ENCODE peak calls at places on chromosome X, in eight cellular contexts. One of them, this sample, is unnamed.

GRCh38 chrX:72569786-72570185 is 2.9 kb downstream of the HDAC8 start:
- DNase-seq in WERI-Rb-1: no peak
- DNase-seq in brain microvascular endothelial cell: peak
- DNase-seq in CD8-positive, alpha-beta memory T cell: no peak
- DNase-seq in OCI-LY7: no peak
- DNase-seq in PC-9: no peak
- DNase-seq in breast epithelium: no peak
- DNase-seq in H9: no peak
- DNase-seq in this sample: peak

GRCh38 chrX:13319953-13320352 is at the start of gene ATXN3L:
- DNase-seq in WERI-Rb-1: no peak
- DNase-seq in brain microvascular endothelial cell: no peak
- DNase-seq in CD8-positive, alpha-beta memory T cell: no peak
- DNase-seq in OCI-LY7: no peak
- DNase-seq in PC-9: no peak
- DNase-seq in breast epithelium: no peak
- DNase-seq in H9: no peak
- DNase-seq in this sample: no peak

GRCh38 chrX:129678881-129679195 is 24.1 kb upstream of the APLN start:
- DNase-seq in WERI-Rb-1: no peak
- DNase-seq in brain microvascular endothelial cell: no peak
- DNase-seq in CD8-positive, alpha-beta memory T cell: no peak
- DNase-seq in OCI-LY7: no peak
- DNase-seq in PC-9: no peak
- DNase-seq in breast epithelium: no peak
- DNase-seq in H9: no peak
- DNase-seq in this sample: peak

GRCh38 chrX:21972721-21973120 is 32.2 kb downstream of the SMS start:
- DNase-seq in WERI-Rb-1: no peak
- DNase-seq in brain microvascular endothelial cell: peak
- DNase-seq in CD8-positive, alpha-beta memory T cell: peak
- DNase-seq in OCI-LY7: no peak
- DNase-seq in PC-9: peak
- DNase-seq in breast epithelium: no peak
- DNase-seq in H9: no peak
- DNase-seq in this sample: peak

GRCh38 chrX:152637649-152638442 is at the start of gene GABRQ:
- DNase-seq in WERI-Rb-1: peak
- DNase-seq in brain microvascular endothelial cell: peak
- DNase-seq in CD8-positive, alpha-beta memory T cell: no peak
- DNase-seq in OCI-LY7: no peak
- DNase-seq in PC-9: no peak
- DNase-seq in breast epithelium: no peak
- DNase-seq in H9: peak
- DNase-seq in this sample: no peak

GRCh38 chrX:153951683-153952372 is 7.4 kb upstream of the RENBP start:
- DNase-seq in WERI-Rb-1: no peak
- DNase-seq in brain microvascular endothelial cell: no peak
- DNase-seq in CD8-positive, alpha-beta memory T cell: no peak
- DNase-seq in OCI-LY7: no peak
- DNase-seq in PC-9: no peak
- DNase-seq in breast epithelium: no peak
- DNase-seq in H9: no peak
- DNase-seq in this sample: no peak

GRCh38 chrX:120664081-120664480 is 34.2 kb upstream of the C1GALT1C1 start:
- DNase-seq in WERI-Rb-1: no peak
- DNase-seq in brain microvascular endothelial cell: no peak
- DNase-seq in CD8-positive, alpha-beta memory T cell: no peak
- DNase-seq in OCI-LY7: peak
- DNase-seq in PC-9: no peak
- DNase-seq in breast epithelium: no peak
- DNase-seq in H9: no peak
- DNase-seq in this sample: peak

GRCh38 chrX:24241822-24242648 is 71.8 kb downstream of the SUPT20HL2 start:
- DNase-seq in WERI-Rb-1: no peak
- DNase-seq in brain microvascular endothelial cell: peak
- DNase-seq in CD8-positive, alpha-beta memory T cell: no peak
- DNase-seq in OCI-LY7: peak
- DNase-seq in PC-9: no peak
- DNase-seq in breast epithelium: no peak
- DNase-seq in H9: no peak
- DNase-seq in this sample: peak

GRCh38 chrX:131741103-131741581 is 197.3 kb downstream of the OR13H1 start:
- DNase-seq in WERI-Rb-1: peak
- DNase-seq in brain microvascular endothelial cell: peak
- DNase-seq in CD8-positive, alpha-beta memory T cell: no peak
- DNase-seq in OCI-LY7: no peak
- DNase-seq in PC-9: no peak
- DNase-seq in breast epithelium: no peak
- DNase-seq in H9: no peak
- DNase-seq in this sample: no peak

GRCh38 chrX:136220535-136220934 is 30.7 kb downstream of the MAP7D3 start:
- DNase-seq in WERI-Rb-1: no peak
- DNase-seq in brain microvascular endothelial cell: no peak
- DNase-seq in CD8-positive, alpha-beta memory T cell: no peak
- DNase-seq in OCI-LY7: no peak
- DNase-seq in PC-9: no peak
- DNase-seq in breast epithelium: no peak
- DNase-seq in H9: no peak
- DNase-seq in this sample: peak

GRCh38 chrX:97639526-97639925 is 755.8 kb downstream of the RPA4 start:
- DNase-seq in WERI-Rb-1: peak
- DNase-seq in brain microvascular endothelial cell: no peak
- DNase-seq in CD8-positive, alpha-beta memory T cell: no peak
- DNase-seq in OCI-LY7: no peak
- DNase-seq in PC-9: no peak
- DNase-seq in breast epithelium: no peak
- DNase-seq in H9: peak
- DNase-seq in this sample: no peak

GRCh38 chrX:97898798-97899197 is 1015.1 kb downstream of the RPA4 start:
- DNase-seq in WERI-Rb-1: no peak
- DNase-seq in brain microvascular endothelial cell: no peak
- DNase-seq in CD8-positive, alpha-beta memory T cell: no peak
- DNase-seq in OCI-LY7: no peak
- DNase-seq in PC-9: no peak
- DNase-seq in breast epithelium: no peak
- DNase-seq in H9: no peak
- DNase-seq in this sample: no peak

DNA sequence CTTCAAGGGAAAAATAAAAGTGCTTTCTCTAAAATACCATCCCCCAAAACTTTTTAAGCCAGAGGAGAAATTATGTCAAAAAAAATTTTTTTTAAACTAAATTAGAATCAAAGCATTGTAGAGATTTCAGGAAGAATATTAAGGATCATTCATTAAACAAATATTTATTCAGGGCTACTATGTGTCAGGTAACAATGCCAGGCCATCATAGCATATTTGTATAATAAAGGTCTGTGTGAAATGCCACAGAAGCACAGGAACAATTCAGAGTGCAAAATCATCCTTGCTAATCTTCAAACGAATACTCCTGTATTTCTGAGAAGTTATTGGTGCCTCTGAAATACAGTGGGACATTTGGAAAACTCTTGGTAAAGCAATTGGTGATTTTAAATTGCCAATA is 2.0 kb downstream of the CCDC160 start:
- DNase-seq in WERI-Rb-1: no peak
- DNase-seq in brain microvascular endothelial cell: no peak
- DNase-seq in CD8-positive, alpha-beta memory T cell: no peak
- DNase-seq in OCI-LY7: no peak
- DNase-seq in PC-9: no peak
- DNase-seq in breast epithelium: no peak
- DNase-seq in H9: no peak
- DNase-seq in this sample: peak
- H3K27ac ChIP-seq in WERI-Rb-1: no peak
- H3K27ac ChIP-seq in brain microvascular endothelial cell: no peak
- H3K27ac ChIP-seq in CD8-positive, alpha-beta memory T cell: no peak
- H3K27ac ChIP-seq in OCI-LY7: no peak
- H3K27ac ChIP-seq in PC-9: peak
- H3K27ac ChIP-seq in breast epithelium: no peak
- H3K27ac ChIP-seq in H9: no peak
- H3K27ac ChIP-seq in this sample: peak

GRCh38 chrX:56728321-56728720 is 722 bp upstream of the NBDY start:
- DNase-seq in WERI-Rb-1: no peak
- DNase-seq in brain microvascular endothelial cell: no peak
- DNase-seq in CD8-positive, alpha-beta memory T cell: no peak
- DNase-seq in OCI-LY7: peak
- DNase-seq in PC-9: no peak
- DNase-seq in breast epithelium: no peak
- DNase-seq in H9: no peak
- DNase-seq in this sample: peak
- H3K27ac ChIP-seq in WERI-Rb-1: no peak
- H3K27ac ChIP-seq in brain microvascular endothelial cell: no peak
- H3K27ac ChIP-seq in CD8-positive, alpha-beta memory T cell: no peak
- H3K27ac ChIP-seq in OCI-LY7: no peak
- H3K27ac ChIP-seq in PC-9: no peak
- H3K27ac ChIP-seq in breast epithelium: no peak
- H3K27ac ChIP-seq in H9: no peak
- H3K27ac ChIP-seq in this sample: no peak

DNA sequence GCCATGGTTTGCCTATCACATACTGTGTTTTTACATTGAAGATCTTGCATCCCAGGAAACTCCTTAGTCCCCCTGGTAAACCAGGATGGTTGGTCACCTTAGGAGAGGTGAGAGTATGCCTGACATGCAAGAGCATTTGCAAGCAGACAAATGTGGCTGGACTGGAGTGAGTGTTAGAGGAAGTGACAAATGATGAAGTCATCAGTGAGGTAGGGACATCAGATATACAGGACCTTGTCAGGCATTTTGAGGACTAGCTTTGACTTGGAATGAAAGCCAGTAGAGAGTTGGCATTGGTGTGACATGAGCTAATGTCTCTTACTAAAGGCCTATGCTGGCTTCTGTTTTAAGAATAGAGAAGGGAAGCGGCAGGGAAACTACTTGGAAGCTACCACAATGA is 124.9 kb downstream of the FRMPD4 start:
- DNase-seq in WERI-Rb-1: no peak
- DNase-seq in brain microvascular endothelial cell: no peak
- DNase-seq in CD8-positive, alpha-beta memory T cell: no peak
- DNase-seq in OCI-LY7: no peak
- DNase-seq in PC-9: no peak
- DNase-seq in breast epithelium: no peak
- DNase-seq in H9: no peak
- DNase-seq in this sample: peak
- H3K27ac ChIP-seq in WERI-Rb-1: no peak
- H3K27ac ChIP-seq in brain microvascular endothelial cell: no peak
- H3K27ac ChIP-seq in CD8-positive, alpha-beta memory T cell: no peak
- H3K27ac ChIP-seq in OCI-LY7: no peak
- H3K27ac ChIP-seq in PC-9: no peak
- H3K27ac ChIP-seq in breast epithelium: no peak
- H3K27ac ChIP-seq in H9: no peak
- H3K27ac ChIP-seq in this sample: no peak

DNA sequence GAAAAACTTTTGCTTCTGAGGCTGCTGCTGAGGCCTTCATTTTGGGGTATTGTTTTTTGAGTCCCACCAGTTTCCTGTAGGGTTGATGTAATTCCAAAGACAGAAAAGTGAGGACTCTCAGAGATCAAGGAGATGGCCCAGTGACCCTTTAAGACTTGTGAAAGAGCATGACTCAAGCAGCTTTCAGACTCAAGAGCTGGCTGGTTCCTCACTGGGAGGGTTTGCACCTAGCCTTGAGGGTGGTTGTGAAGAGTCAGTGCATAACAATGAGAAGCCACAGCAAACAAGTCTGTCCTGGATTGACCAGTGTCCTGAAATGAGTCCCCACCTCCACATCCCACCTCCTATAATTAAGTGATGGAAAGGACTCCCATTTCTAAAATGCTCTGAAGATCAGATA is 89.2 kb downstream of the NHS start:
- DNase-seq in WERI-Rb-1: no peak
- DNase-seq in brain microvascular endothelial cell: peak
- DNase-seq in CD8-positive, alpha-beta memory T cell: no peak
- DNase-seq in OCI-LY7: no peak
- DNase-seq in PC-9: peak
- DNase-seq in breast epithelium: no peak
- DNase-seq in H9: no peak
- DNase-seq in this sample: peak
- H3K27ac ChIP-seq in WERI-Rb-1: no peak
- H3K27ac ChIP-seq in brain microvascular endothelial cell: no peak
- H3K27ac ChIP-seq in CD8-positive, alpha-beta memory T cell: no peak
- H3K27ac ChIP-seq in OCI-LY7: no peak
- H3K27ac ChIP-seq in PC-9: peak
- H3K27ac ChIP-seq in breast epithelium: no peak
- H3K27ac ChIP-seq in H9: no peak
- H3K27ac ChIP-seq in this sample: no peak

GRCh38 chrX:65695849-65696248 is 28.4 kb downstream of the MSN start:
- DNase-seq in WERI-Rb-1: no peak
- DNase-seq in brain microvascular endothelial cell: no peak
- DNase-seq in CD8-positive, alpha-beta memory T cell: no peak
- DNase-seq in OCI-LY7: no peak
- DNase-seq in PC-9: no peak
- DNase-seq in breast epithelium: no peak
- DNase-seq in H9: no peak
- DNase-seq in this sample: no peak

GRCh38 chrX:65696613-65697012 is 29.2 kb downstream of the MSN start:
- DNase-seq in WERI-Rb-1: no peak
- DNase-seq in brain microvascular endothelial cell: no peak
- DNase-seq in CD8-positive, alpha-beta memory T cell: no peak
- DNase-seq in OCI-LY7: no peak
- DNase-seq in PC-9: no peak
- DNase-seq in breast epithelium: no peak
- DNase-seq in H9: no peak
- DNase-seq in this sample: no peak

GRCh38 chrX:65702956-65703355 is 35.5 kb downstream of the MSN start:
- DNase-seq in WERI-Rb-1: no peak
- DNase-seq in brain microvascular endothelial cell: no peak
- DNase-seq in CD8-positive, alpha-beta memory T cell: no peak
- DNase-seq in OCI-LY7: no peak
- DNase-seq in PC-9: no peak
- DNase-seq in breast epithelium: no peak
- DNase-seq in H9: no peak
- DNase-seq in this sample: no peak

GRCh38 chrX:65697915-65698796 is 30.7 kb downstream of the MSN start:
- DNase-seq in WERI-Rb-1: no peak
- DNase-seq in brain microvascular endothelial cell: no peak
- DNase-seq in CD8-positive, alpha-beta memory T cell: peak
- DNase-seq in OCI-LY7: peak
- DNase-seq in PC-9: no peak
- DNase-seq in breast epithelium: no peak
- DNase-seq in H9: peak
- DNase-seq in this sample: no peak

GRCh38 chrX:65697173-65697572 is 29.7 kb downstream of the MSN start:
- DNase-seq in WERI-Rb-1: no peak
- DNase-seq in brain microvascular endothelial cell: peak
- DNase-seq in CD8-positive, alpha-beta memory T cell: no peak
- DNase-seq in OCI-LY7: no peak
- DNase-seq in PC-9: no peak
- DNase-seq in breast epithelium: no peak
- DNase-seq in H9: no peak
- DNase-seq in this sample: no peak
- H3K27ac ChIP-seq in WERI-Rb-1: no peak
- H3K27ac ChIP-seq in brain microvascular endothelial cell: peak
- H3K27ac ChIP-seq in CD8-positive, alpha-beta memory T cell: peak
- H3K27ac ChIP-seq in OCI-LY7: peak
- H3K27ac ChIP-seq in PC-9: no peak
- H3K27ac ChIP-seq in breast epithelium: peak
- H3K27ac ChIP-seq in H9: no peak
- H3K27ac ChIP-seq in this sample: no peak